ENCODE peak calls at places on chromosomes 16 and 17, in ten cellular contexts. U is astrocyte of the cerebellum, H is heart right ventricle, G is uterus, F is right lobe of liver, W is BE2C, M is foreskin fibroblast, Y is HL-60, K is GM23338, J is epithelial cell of proximal tubule. B is an unnamed sample.

GRCh38 chr17:80263253-80264047 is 2.8 kb downstream of the RNF213 start:
- DNase-seq in U (peak; percentile 45), H (peak; percentile 63), G (peak; percentile 90), F (peak; percentile 90), W (peak; percentile 91), M (peak; percentile 74), Y (peak; percentile 54), K (peak; percentile 42), J (peak; percentile 67), B (peak; percentile 55)

GRCh38 chr16:83443972-83444371 is 363.8 kb upstream of the HSBP1 start:
- DNase-seq in U (no peak), H (no peak), G (no peak), F (no peak), W (no peak), M (no peak), Y (no peak), K (no peak), J (no peak), B (no peak)

GRCh38 chr16:69322343-69322742 is 8.0 kb downstream of the PDF start:
- DNase-seq in U (no peak), H (no peak), G (no peak), F (no peak), W (no peak), M (no peak), Y (no peak), K (no peak), J (no peak), B (no peak)

GRCh38 chr17:48547839-48548686 is 3.2 kb upstream of the HOXB2 start:
- DNase-seq in U (peak; percentile 70), H (no peak), G (no peak), F (no peak), W (no peak), M (no peak), Y (no peak), K (peak; percentile 66), J (no peak), B (no peak)

GRCh38 chr16:15539197-15539596 is 103.8 kb downstream of the MARF1 start:
- DNase-seq in U (no peak), H (no peak), G (no peak), F (no peak), W (no peak), M (no peak), Y (no peak), K (peak; percentile 80), J (no peak), B (no peak)

GRCh38 chr17:77254961-77255741 is 114.4 kb downstream of the SEC14L1 start:
- DNase-seq in U (no peak), H (no peak), G (no peak), F (no peak), W (no peak), M (peak; percentile 91), Y (no peak), K (peak; percentile 38), J (peak; percentile 82), B (peak; percentile 98)

GRCh38 chr17:18070861-18071340 is 16.8 kb upstream of the DRG2 start:
- DNase-seq in U (peak; percentile 53), H (no peak), G (no peak), F (no peak), W (no peak), M (peak; percentile 38), Y (peak; percentile 16), K (peak; percentile 19), J (no peak), B (peak; percentile 11)

GRCh38 chr17:80103061-80103481 is 1.7 kb downstream of the GAA start:
- DNase-seq in U (no peak), H (no peak), G (no peak), F (peak; percentile 49), W (no peak), M (no peak), Y (no peak), K (no peak), J (no peak), B (peak; percentile 45)

GRCh38 chr16:7268182-7268581 is 64.5 kb upstream of the RBFOX1 start:
- DNase-seq in U (no peak), H (no peak), G (no peak), F (no peak), W (no peak), M (no peak), Y (peak; percentile 21), K (peak; percentile 62), J (no peak), B (peak; percentile 1)

GRCh38 chr17:42010898-42011516 is 6.2 kb downstream of the DNAJC7 start:
- DNase-seq in U (no peak), H (no peak), G (no peak), F (no peak), W (peak; percentile 36), M (no peak), Y (no peak), K (peak; percentile 71), J (no peak), B (peak; percentile 59)

GRCh38 chr17:14919580-14920160 is 345.5 kb downstream of the PMP22 start:
- DNase-seq in U (no peak), H (no peak), G (no peak), F (no peak), W (no peak), M (no peak), Y (no peak), K (peak; percentile 22), J (no peak), B (peak; percentile 67)

GRCh38 chr16:29307598-29308507 is 98.7 kb downstream of the NPIPB11 start:
- DNase-seq in U (no peak), H (no peak), G (no peak), F (no peak), W (no peak), M (no peak), Y (no peak), K (no peak), J (no peak), B (no peak)

GRCh38 chr17:69326302-69327059 is 452 bp downstream of the ABCA5 start:
- DNase-seq in U (peak; percentile 8), H (no peak), G (no peak), F (no peak), W (no peak), M (peak; percentile 6), Y (no peak), K (no peak), J (peak; percentile 19), B (peak; percentile 53)

GRCh38 chr16:56614549-56614991 is 6.2 kb downstream of the MT2A start:
- DNase-seq in U (peak; percentile 66), H (no peak), G (no peak), F (no peak), W (no peak), M (peak; percentile 53), Y (no peak), K (no peak), J (peak; percentile 93), B (peak; percentile 80)

GRCh38 chr17:45063198-45063597 is 2.1 kb downstream of the NMT1 start:
- DNase-seq in U (no peak), H (no peak), G (no peak), F (no peak), W (no peak), M (no peak), Y (no peak), K (no peak), J (no peak), B (no peak)

GRCh38 chr17:1639549-1639948 is 6.0 kb downstream of the SCARF1 start:
- DNase-seq in U (no peak), H (no peak), G (no peak), F (no peak), W (no peak), M (no peak), Y (no peak), K (no peak), J (no peak), B (no peak)

GRCh38 chr16:592518-593306 is 2.8 kb downstream of the RAB40C start:
- DNase-seq in U (no peak), H (no peak), G (no peak), F (peak; percentile 86), W (no peak), M (no peak), Y (peak; percentile 98), K (no peak), J (no peak), B (peak; percentile 99)

GRCh38 chr16:22977294-22977697 is 163.3 kb downstream of the HS3ST2 start:
- DNase-seq in U (no peak), H (no peak), G (no peak), F (no peak), W (no peak), M (peak; percentile 10), Y (no peak), K (peak; percentile 72), J (no peak), B (peak; percentile 28)

GRCh38 chr16:88062341-88062861 is 111.2 kb downstream of the BANP start:
- DNase-seq in U (peak; percentile 55), H (peak; percentile 42), G (peak; percentile 45), F (no peak), W (no peak), M (peak; percentile 87), Y (no peak), K (no peak), J (peak; percentile 4), B (no peak)

GRCh38 chr17:42027961-42028790 is 8.3 kb downstream of the NKIRAS2 start:
- DNase-seq in U (no peak), H (no peak), G (no peak), F (no peak), W (no peak), M (no peak), Y (peak; percentile 56), K (peak; percentile 92), J (no peak), B (peak; percentile 41)

GRCh38 chr17:37392024-37392590 is 14.5 kb downstream of the ACACA start:
- DNase-seq in U (peak; percentile 54), H (no peak), G (no peak), F (no peak), W (no peak), M (peak; percentile 68), Y (no peak), K (no peak), J (peak; percentile 71), B (peak; percentile 43)

GRCh38 chr17:50866261-50866949 is at the start of gene TOB1:
- DNase-seq in U (peak; percentile 77), H (peak; percentile 99), G (peak; percentile 97), F (peak; percentile 100), W (peak; percentile 100), M (peak; percentile 98), Y (peak; percentile 98), K (peak; percentile 97), J (peak; percentile 59), B (peak; percentile 98)
- TF ChIP-seq CTCF in U (no peak), H (no peak), G (no peak), F (no peak), W (no peak), M (no peak), Y (no peak), K (no peak), J (no peak), B (no peak)

GRCh38 chr16:86089986-86090385 is 191.0 kb downstream of the IRF8 start:
- DNase-seq in U (no peak), H (no peak), G (no peak), F (peak; percentile 23), W (no peak), M (no peak), Y (peak; percentile 26), K (no peak), J (no peak), B (no peak)
- TF ChIP-seq CTCF in U (no peak), H (no peak), G (no peak), F (no peak), W (no peak), M (no peak), Y (no peak), K (no peak), J (no peak), B (no peak)

GRCh38 chr17:75103601-75104554 is 5.9 kb upstream of the ARMC7 start:
- DNase-seq in U (no peak), H (no peak), G (no peak), F (no peak), W (no peak), M (no peak), Y (no peak), K (no peak), J (no peak), B (no peak)
- TF ChIP-seq CTCF in U (no peak), H (no peak), G (no peak), F (no peak), W (no peak), M (no peak), Y (no peak), K (no peak), J (no peak), B (no peak)

GRCh38 chr17:9272506-9272905 is 251.2 kb downstream of the NTN1 start:
- DNase-seq in U (no peak), H (no peak), G (no peak), F (no peak), W (no peak), M (no peak), Y (no peak), K (no peak), J (no peak), B (no peak)
- TF ChIP-seq CTCF in U (no peak), H (no peak), G (no peak), F (no peak), W (no peak), M (no peak), Y (no peak), K (no peak), J (no peak), B (no peak)

B was measured in epithelial cell of esophagus.